ENCODE peak calls at places on chromosomes 3 and 15, in eight cellular contexts. One of them, this sample, is unnamed. For H3K27me3 and H3K4me1, the result is how much of the 10 kb centered on the place peaks cover.

GRCh38 chr3:75049581-75049980 is 435.1 kb upstream of the CNTN3 start:
- DNase-seq in GM23338: no peak
- DNase-seq in cardiac muscle cell: no peak
- DNase-seq in CD8-positive, alpha-beta T cell: no peak
- DNase-seq in right atrium auricular region: no peak
- DNase-seq in H9: no peak
- DNase-seq in K562: no peak
- DNase-seq in DND-41: no peak
- DNase-seq in this sample: no peak

GRCh38 chr15:82768414-82769081 is 37.3 kb downstream of the FSD2 start:
- DNase-seq in GM23338: no peak
- DNase-seq in cardiac muscle cell: no peak
- DNase-seq in CD8-positive, alpha-beta T cell: no peak
- DNase-seq in right atrium auricular region: no peak
- DNase-seq in H9: no peak
- DNase-seq in K562: no peak
- DNase-seq in DND-41: no peak
- DNase-seq in this sample: no peak

GRCh38 chr15:60004019-60004845 is at the start of gene FOXB1:
- DNase-seq in GM23338: peak
- DNase-seq in cardiac muscle cell: peak
- DNase-seq in CD8-positive, alpha-beta T cell: no peak
- DNase-seq in right atrium auricular region: no peak
- DNase-seq in H9: peak
- DNase-seq in K562: no peak
- DNase-seq in DND-41: peak
- DNase-seq in this sample: no peak

GRCh38 chr3:168100777-168101492 is 5.2 kb upstream of the GOLIM4 start:
- DNase-seq in GM23338: no peak
- DNase-seq in cardiac muscle cell: no peak
- DNase-seq in CD8-positive, alpha-beta T cell: no peak
- DNase-seq in right atrium auricular region: no peak
- DNase-seq in H9: no peak
- DNase-seq in K562: no peak
- DNase-seq in DND-41: no peak
- DNase-seq in this sample: no peak

GRCh38 chr15:70274908-70275307 is 177.2 kb upstream of the TLE3 start:
- DNase-seq in GM23338: no peak
- DNase-seq in cardiac muscle cell: no peak
- DNase-seq in CD8-positive, alpha-beta T cell: no peak
- DNase-seq in right atrium auricular region: no peak
- DNase-seq in H9: no peak
- DNase-seq in K562: no peak
- DNase-seq in DND-41: no peak
- DNase-seq in this sample: no peak

GRCh38 chr3:89145995-89146394 is 38.6 kb downstream of the EPHA3 start:
- DNase-seq in GM23338: no peak
- DNase-seq in cardiac muscle cell: no peak
- DNase-seq in CD8-positive, alpha-beta T cell: no peak
- DNase-seq in right atrium auricular region: no peak
- DNase-seq in H9: no peak
- DNase-seq in K562: no peak
- DNase-seq in DND-41: no peak
- DNase-seq in this sample: no peak

GRCh38 chr3:129618901-129619671 is 12.6 kb upstream of the PLXND1 start:
- DNase-seq in GM23338: no peak
- DNase-seq in cardiac muscle cell: no peak
- DNase-seq in CD8-positive, alpha-beta T cell: no peak
- DNase-seq in right atrium auricular region: no peak
- DNase-seq in H9: no peak
- DNase-seq in K562: no peak
- DNase-seq in DND-41: no peak
- DNase-seq in this sample: peak

GRCh38 chr3:156014456-156014855 is 105.9 kb upstream of the KCNAB1 start:
- DNase-seq in GM23338: no peak
- DNase-seq in cardiac muscle cell: no peak
- DNase-seq in CD8-positive, alpha-beta T cell: no peak
- DNase-seq in right atrium auricular region: no peak
- DNase-seq in H9: no peak
- DNase-seq in K562: no peak
- DNase-seq in DND-41: no peak
- DNase-seq in this sample: no peak

GRCh38 chr15:69830425-69830824 is 267.3 kb downstream of the TLE3 start:
- DNase-seq in GM23338: no peak
- DNase-seq in cardiac muscle cell: no peak
- DNase-seq in CD8-positive, alpha-beta T cell: no peak
- DNase-seq in right atrium auricular region: no peak
- DNase-seq in H9: no peak
- DNase-seq in K562: no peak
- DNase-seq in DND-41: no peak
- DNase-seq in this sample: no peak

GRCh38 chr15:48695088-48695834 is 49.8 kb upstream of the FBN1 start:
- DNase-seq in GM23338: no peak
- DNase-seq in cardiac muscle cell: no peak
- DNase-seq in CD8-positive, alpha-beta T cell: no peak
- DNase-seq in right atrium auricular region: no peak
- DNase-seq in H9: no peak
- DNase-seq in K562: no peak
- DNase-seq in DND-41: no peak
- DNase-seq in this sample: no peak

GRCh38 chr15:77840962-77841361 is 208.2 kb upstream of the LINGO1 start:
- DNase-seq in GM23338: no peak
- DNase-seq in cardiac muscle cell: no peak
- DNase-seq in CD8-positive, alpha-beta T cell: no peak
- DNase-seq in right atrium auricular region: no peak
- DNase-seq in H9: peak
- DNase-seq in K562: no peak
- DNase-seq in DND-41: no peak
- DNase-seq in this sample: no peak

GRCh38 chr3:186035277-186035676 is 73.6 kb downstream of the ETV5 start:
- DNase-seq in GM23338: no peak
- DNase-seq in cardiac muscle cell: no peak
- DNase-seq in CD8-positive, alpha-beta T cell: no peak
- DNase-seq in right atrium auricular region: no peak
- DNase-seq in H9: no peak
- DNase-seq in K562: no peak
- DNase-seq in DND-41: no peak
- DNase-seq in this sample: no peak

GRCh38 chr15:85533949-85534543 is 153.6 kb downstream of the AKAP13 start:
- DNase-seq in GM23338: no peak
- DNase-seq in cardiac muscle cell: no peak
- DNase-seq in CD8-positive, alpha-beta T cell: no peak
- DNase-seq in right atrium auricular region: no peak
- DNase-seq in H9: no peak
- DNase-seq in K562: no peak
- DNase-seq in DND-41: no peak
- DNase-seq in this sample: no peak
- TF ChIP-seq CTCF in GM23338: no peak
- TF ChIP-seq CTCF in cardiac muscle cell: no peak
- TF ChIP-seq CTCF in CD8-positive, alpha-beta T cell: no peak
- TF ChIP-seq CTCF in right atrium auricular region: no peak
- TF ChIP-seq CTCF in H9: no peak
- TF ChIP-seq CTCF in K562: no peak
- TF ChIP-seq CTCF in DND-41: no peak
- TF ChIP-seq CTCF in this sample: no peak

DNA sequence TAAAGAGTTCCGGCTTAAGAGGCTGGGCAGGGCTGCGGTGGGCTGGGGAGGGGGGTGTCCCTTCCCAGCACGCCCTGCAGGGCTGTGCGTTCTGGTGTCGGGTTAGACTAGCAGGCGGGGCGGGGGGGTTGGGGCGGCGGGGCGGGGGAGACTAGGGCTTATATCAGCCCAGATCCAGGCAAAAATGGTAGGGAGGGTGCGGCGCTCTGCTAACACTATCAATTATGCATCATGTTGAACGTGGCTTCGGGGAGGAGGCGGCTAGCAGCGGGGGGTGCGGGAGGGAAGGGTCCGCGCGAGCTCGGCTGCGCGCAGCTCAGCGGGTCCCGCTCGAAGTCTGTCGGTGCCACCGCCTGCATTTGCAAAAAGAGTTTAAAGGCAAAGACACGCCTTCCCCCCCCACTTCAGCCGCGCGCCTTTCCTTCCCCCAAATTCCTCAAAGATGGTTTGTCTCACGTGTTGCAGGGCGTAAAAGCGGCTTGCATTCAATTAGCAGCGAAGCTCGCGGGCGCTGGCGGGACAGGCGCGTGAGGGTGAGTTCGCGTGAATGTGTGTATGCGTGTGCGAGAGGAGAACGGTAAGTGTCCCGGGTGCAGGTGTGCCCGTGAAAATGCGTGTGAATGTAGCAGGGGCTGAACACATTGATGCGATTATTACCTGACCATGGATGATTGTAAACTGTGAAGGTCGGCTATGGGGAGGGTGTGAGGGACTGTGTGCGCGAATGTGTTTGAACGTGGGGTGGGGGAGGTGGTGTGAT is at the start of gene ISLR2:
- DNase-seq in GM23338: peak
- DNase-seq in cardiac muscle cell: peak
- DNase-seq in CD8-positive, alpha-beta T cell: no peak
- DNase-seq in right atrium auricular region: no peak
- DNase-seq in H9: no peak
- DNase-seq in K562: peak
- DNase-seq in DND-41: no peak
- DNase-seq in this sample: no peak
- H3K27me3 ChIP-seq in GM23338: half or more
- H3K27me3 ChIP-seq in cardiac muscle cell: half or more
- H3K27me3 ChIP-seq in CD8-positive, alpha-beta T cell: under half
- H3K27me3 ChIP-seq in right atrium auricular region: under half
- H3K27me3 ChIP-seq in H9: half or more
- H3K27me3 ChIP-seq in K562: half or more
- H3K27me3 ChIP-seq in DND-41: under half
- H3K27me3 ChIP-seq in this sample: half or more

GRCh38 chr15:56739474-56739873 is 6.2 kb upstream of the ZNF280D start:
- DNase-seq in GM23338: no peak
- DNase-seq in cardiac muscle cell: no peak
- DNase-seq in CD8-positive, alpha-beta T cell: no peak
- DNase-seq in right atrium auricular region: no peak
- DNase-seq in H9: no peak
- DNase-seq in K562: no peak
- DNase-seq in DND-41: no peak
- DNase-seq in this sample: no peak
- H3K4me1 ChIP-seq in GM23338: under half
- H3K4me1 ChIP-seq in cardiac muscle cell: under half
- H3K4me1 ChIP-seq in CD8-positive, alpha-beta T cell: under half
- H3K4me1 ChIP-seq in right atrium auricular region: under half
- H3K4me1 ChIP-seq in H9: under half
- H3K4me1 ChIP-seq in K562: under half
- H3K4me1 ChIP-seq in DND-41: under half
- H3K4me1 ChIP-seq in this sample: under half

DNA sequence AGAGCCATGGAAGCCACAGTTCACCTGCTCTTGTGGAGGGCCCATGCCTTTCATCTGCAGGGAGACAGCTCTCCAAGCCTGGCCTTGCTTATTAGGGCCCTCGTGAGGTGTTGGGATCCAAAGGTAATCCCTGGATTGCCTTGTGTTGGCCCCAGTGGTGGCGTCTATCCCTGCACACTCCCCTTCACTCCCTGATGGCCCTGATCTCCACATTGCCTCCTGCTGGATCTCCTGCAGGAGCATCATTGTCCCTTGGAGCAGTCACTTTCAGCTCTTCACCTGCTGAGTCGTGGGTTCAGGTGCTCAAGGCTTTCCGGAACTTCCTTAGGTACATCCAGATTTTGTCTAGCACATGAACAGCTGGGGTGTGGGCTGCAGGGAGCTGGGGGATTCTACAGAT is 7.0 kb downstream of the PPCDC start:
- DNase-seq in GM23338: peak
- DNase-seq in cardiac muscle cell: no peak
- DNase-seq in CD8-positive, alpha-beta T cell: no peak
- DNase-seq in right atrium auricular region: no peak
- DNase-seq in H9: no peak
- DNase-seq in K562: no peak
- DNase-seq in DND-41: no peak
- DNase-seq in this sample: no peak
- TF ChIP-seq CTCF in GM23338: no peak
- TF ChIP-seq CTCF in cardiac muscle cell: no peak
- TF ChIP-seq CTCF in CD8-positive, alpha-beta T cell: no peak
- TF ChIP-seq CTCF in right atrium auricular region: no peak
- TF ChIP-seq CTCF in H9: peak
- TF ChIP-seq CTCF in K562: peak
- TF ChIP-seq CTCF in DND-41: no peak
- TF ChIP-seq CTCF in this sample: no peak

GRCh38 chr15:86609275-86609674 is 529.6 kb downstream of the AGBL1 start:
- DNase-seq in GM23338: no peak
- DNase-seq in cardiac muscle cell: no peak
- DNase-seq in CD8-positive, alpha-beta T cell: no peak
- DNase-seq in right atrium auricular region: no peak
- DNase-seq in H9: no peak
- DNase-seq in K562: no peak
- DNase-seq in DND-41: no peak
- DNase-seq in this sample: no peak
- H3K27me3 ChIP-seq in GM23338: under half
- H3K27me3 ChIP-seq in cardiac muscle cell: under half
- H3K27me3 ChIP-seq in CD8-positive, alpha-beta T cell: under half
- H3K27me3 ChIP-seq in right atrium auricular region: under half
- H3K27me3 ChIP-seq in H9: under half
- H3K27me3 ChIP-seq in K562: under half
- H3K27me3 ChIP-seq in DND-41: under half
- H3K27me3 ChIP-seq in this sample: under half

DNA sequence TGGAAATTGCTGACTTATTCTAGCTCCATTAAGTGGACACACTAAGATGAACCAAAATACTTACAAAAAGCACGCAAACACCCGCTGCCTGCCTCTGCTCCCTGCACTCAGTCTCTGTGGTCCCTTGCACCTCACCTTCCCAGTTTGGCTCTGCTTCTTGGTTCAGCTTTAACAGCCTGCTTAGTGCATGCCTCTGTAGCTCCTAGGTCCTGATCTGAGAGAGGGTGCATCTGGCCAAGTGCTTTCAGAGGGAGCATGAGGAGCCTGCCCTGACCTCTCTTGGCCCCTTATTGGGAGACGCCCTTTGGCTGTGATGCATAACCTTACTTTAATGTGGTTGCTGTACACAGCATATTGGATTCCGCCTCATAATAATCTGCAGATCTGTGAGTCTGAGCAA is 21.2 kb upstream of the ATP10A start:
- DNase-seq in GM23338: no peak
- DNase-seq in cardiac muscle cell: no peak
- DNase-seq in CD8-positive, alpha-beta T cell: no peak
- DNase-seq in right atrium auricular region: no peak
- DNase-seq in H9: no peak
- DNase-seq in K562: no peak
- DNase-seq in DND-41: no peak
- DNase-seq in this sample: no peak
- H3K4me1 ChIP-seq in GM23338: under half
- H3K4me1 ChIP-seq in cardiac muscle cell: under half
- H3K4me1 ChIP-seq in CD8-positive, alpha-beta T cell: under half
- H3K4me1 ChIP-seq in right atrium auricular region: under half
- H3K4me1 ChIP-seq in H9: under half
- H3K4me1 ChIP-seq in K562: under half
- H3K4me1 ChIP-seq in DND-41: under half
- H3K4me1 ChIP-seq in this sample: under half